ENCODE peak calls at places on chromosomes 13 and 19, in five cellular contexts. Q, S, T, H and F are unnamed samples.

GRCh38 chr13:91351980-91352379 is 4.5 kb downstream of the MIR17HG start:
- DNase-seq in S (no peak), H (no peak), T (no peak), Q (no peak), F (no peak)

GRCh38 chr19:46147791-46148288 is at the start of gene IGFL2:
- DNase-seq in H (no peak), S (no peak), T (no peak), Q (no peak), F (no peak)

GRCh38 chr19:50514346-50515167 is 844 bp upstream of the ASPDH start:
- DNase-seq in S (no peak), Q (no peak), T (no peak), H (no peak), F (no peak)

GRCh38 chr19:34224996-34225658 is 29.2 kb upstream of the GARRE1 start:
- DNase-seq in Q (no peak), T (no peak), H (no peak), S (no peak), F (no peak)

GRCh38 chr19:15672580-15673175 is at the start of gene CYP4F12:
- DNase-seq in Q (no peak), H (no peak), S (peak; percentile 82), T (peak; percentile 96), F (no peak)

GRCh38 chr19:38993271-38993670 is 17.7 kb upstream of the FBXO17 start:
- DNase-seq in S (no peak), T (no peak), Q (no peak), H (no peak), F (no peak)

GRCh38 chr13:32140109-32140508 is 108.5 kb downstream of the FRY start:
- DNase-seq in T (no peak), Q (no peak), S (no peak), H (no peak), F (no peak)

GRCh38 chr13:28447206-28447605 is 47.7 kb downstream of the FLT1 start:
- DNase-seq in T (no peak), H (no peak), Q (no peak), S (no peak), F (no peak)

GRCh38 chr13:31012285-31013024 is 80.0 kb downstream of the TEX26 start:
- DNase-seq in S (no peak), Q (no peak), H (no peak), T (no peak), F (no peak)

GRCh38 chr13:30963794-30964193 is 31.3 kb downstream of the TEX26 start:
- DNase-seq in Q (no peak), T (peak; percentile 24), H (no peak), S (no peak), F (no peak)

GRCh38 chr19:55384576-55385235 is 614 bp upstream of the TMEM238 start:
- DNase-seq in Q (no peak), T (peak; percentile 42), S (no peak), H (no peak), F (no peak)

GRCh38 chr13:45623516-45624090 is 8.1 kb upstream of the ERICH6B start:
- DNase-seq in Q (no peak), T (no peak), S (no peak), H (no peak), F (no peak)

GRCh38 chr19:38155453-38155852 is 68.6 kb downstream of the DPF1 start:
- DNase-seq in H (no peak), Q (no peak), S (no peak), T (no peak), F (no peak)

DNA sequence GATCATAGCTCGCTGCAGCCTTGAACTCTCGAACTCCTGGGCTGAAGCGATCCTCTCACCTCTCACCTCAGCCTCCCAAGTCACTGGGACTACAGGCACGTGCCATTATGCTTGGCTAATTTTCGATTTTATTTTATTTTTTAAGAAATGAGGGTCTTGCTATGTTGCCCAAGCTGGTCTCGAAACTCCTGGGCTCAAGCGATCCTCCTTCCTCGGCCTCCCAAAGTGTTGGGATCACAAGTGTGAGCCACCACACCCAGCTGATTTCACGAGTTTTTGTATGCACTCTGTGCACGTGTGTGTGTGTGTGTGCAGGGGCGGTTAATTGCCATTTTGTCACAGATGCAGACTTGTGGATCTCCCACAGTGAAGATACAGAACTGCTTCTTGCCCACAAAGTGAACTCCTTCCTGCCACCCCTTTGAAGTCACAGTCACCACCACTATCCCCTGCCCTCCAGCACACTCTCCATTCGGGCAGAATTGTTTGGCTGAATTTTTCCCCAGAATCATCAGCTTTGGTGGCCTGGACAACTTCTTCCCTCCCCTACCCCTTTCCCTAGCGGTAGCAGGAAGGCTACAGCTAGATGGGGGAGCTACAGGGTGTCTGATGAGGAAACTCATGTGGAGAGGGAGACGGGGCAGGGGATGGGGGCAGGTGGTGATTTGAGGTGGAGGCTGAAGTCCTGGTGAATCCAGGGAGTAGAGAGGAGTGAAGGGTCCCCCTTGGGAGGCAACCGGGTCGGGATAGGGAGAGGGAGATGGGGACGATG is 59.6 kb downstream of the CELF5 start:
- DNase-seq in T (no peak), Q (no peak), S (no peak), H (no peak), F (no peak)
- H3K4me3 ChIP-seq in T (no peak overlapping the region), Q (peak overlapping the region; percentile 20), S (peak overlapping the region; percentile 48), H (peak overlapping the region; percentile 31), F (no peak overlapping the region)

GRCh38 chr19:1247747-1248453 is 483 bp upstream of the MIDN start:
- DNase-seq in Q (no peak), S (no peak), H (no peak), T (peak; percentile 82), F (no peak)
- H3K4me3 ChIP-seq in Q (peak overlapping the region; percentile 30), S (peak overlapping the region; percentile 96), H (peak overlapping the region; percentile 59), T (peak overlapping the region; percentile 66), F (peak overlapping the region; percentile 63)

GRCh38 chr19:9789066-9789465 is 20.5 kb upstream of the ZNF846 start:
- DNase-seq in S (no peak), T (no peak), Q (no peak), H (no peak), F (no peak)

GRCh38 chr19:9786819-9787218 is 18.3 kb upstream of the ZNF846 start:
- DNase-seq in S (no peak), T (no peak), H (no peak), Q (no peak), F (no peak)

GRCh38 chr19:9785367-9786331 is 17.1 kb upstream of the ZNF846 start:
- DNase-seq in S (peak; percentile 97), T (peak; percentile 99), H (peak; percentile 91), Q (peak; percentile 90), F (peak; percentile 85)

GRCh38 chr19:9782282-9782681 is 13.7 kb upstream of the ZNF846 start:
- DNase-seq in T (no peak), Q (no peak), H (no peak), S (no peak), F (no peak)

DNA sequence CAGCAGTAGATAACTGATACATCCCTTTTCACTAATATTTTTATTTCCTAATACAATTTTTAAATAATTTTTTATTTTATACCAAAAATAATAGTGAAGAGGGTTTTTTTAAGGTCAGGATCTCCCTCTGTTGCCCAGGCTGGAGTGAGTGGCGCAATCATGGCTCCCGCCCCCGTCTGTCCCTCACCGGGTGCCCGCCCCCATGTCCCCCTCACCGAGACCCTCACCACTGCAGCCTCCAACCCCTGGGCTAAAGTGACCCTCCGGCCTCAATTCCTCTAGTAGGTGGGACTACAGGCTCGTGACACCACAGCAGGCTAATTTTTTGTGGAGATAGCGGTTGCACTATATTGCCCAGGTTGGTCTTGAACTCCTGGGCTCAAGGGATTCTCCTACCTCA is 17.8 kb upstream of the ZNF846 start:
- DNase-seq in H (no peak), S (no peak), Q (no peak), T (peak; percentile 23), F (no peak)
- H3K4me3 ChIP-seq in H (peak overlapping the region; percentile 85), S (peak overlapping the region; percentile 82), Q (peak overlapping the region; percentile 97), T (peak overlapping the region; percentile 23), F (peak overlapping the region; percentile 77)

DNA sequence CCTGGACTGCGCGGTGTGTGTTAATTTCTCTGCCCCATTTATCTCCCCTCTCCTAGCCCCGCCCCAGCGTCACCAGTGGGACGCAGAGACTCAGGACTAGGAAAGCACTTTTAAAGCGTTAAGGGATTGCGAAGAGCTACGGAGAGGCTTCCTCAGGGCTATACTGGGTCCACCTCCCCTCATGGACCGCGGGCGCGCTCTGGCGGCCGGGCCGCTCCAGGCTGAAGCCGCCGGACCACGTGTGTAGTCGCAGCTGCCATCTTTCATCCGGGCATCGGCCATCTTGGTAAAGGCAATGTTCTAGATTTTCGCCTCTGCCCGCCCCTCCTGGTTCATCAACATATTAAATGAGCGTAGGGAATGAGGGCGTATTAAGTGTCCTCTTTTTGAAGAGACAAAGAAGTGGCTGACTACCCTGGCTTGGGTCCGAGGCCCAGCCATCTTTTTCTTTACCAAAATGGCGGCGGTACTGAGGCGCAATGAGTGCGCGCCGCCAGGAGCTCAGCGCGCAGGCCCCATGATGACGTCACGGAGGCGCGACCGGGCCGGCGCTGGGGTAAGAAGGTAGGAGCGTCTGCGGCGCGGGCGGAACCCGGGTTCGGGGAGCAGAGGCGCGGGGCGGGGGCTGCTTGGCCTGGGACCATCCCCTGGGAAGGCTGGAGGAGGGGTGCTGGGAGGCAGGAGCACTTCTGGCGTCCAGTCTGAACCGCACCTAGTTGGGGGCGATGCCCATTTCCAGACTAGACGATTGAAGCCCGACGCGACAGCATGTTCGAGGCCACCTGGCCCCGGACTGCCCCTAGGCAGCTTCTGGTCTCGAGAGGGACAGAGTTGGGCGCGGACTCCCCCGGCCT is at the start of gene CCDC124:
- DNase-seq in H (peak; percentile 68), S (peak; percentile 89), T (peak; percentile 95), Q (peak; percentile 83), F (peak; percentile 62)
- H3K4me3 ChIP-seq in H (peak within 1 kb of the TSS; percentile 98), S (peak within 1 kb of the TSS; percentile 86), T (peak within 1 kb of the TSS; percentile 87), Q (peak within 1 kb of the TSS; percentile 76), F (peak within 1 kb of the TSS; percentile 98)

DNA sequence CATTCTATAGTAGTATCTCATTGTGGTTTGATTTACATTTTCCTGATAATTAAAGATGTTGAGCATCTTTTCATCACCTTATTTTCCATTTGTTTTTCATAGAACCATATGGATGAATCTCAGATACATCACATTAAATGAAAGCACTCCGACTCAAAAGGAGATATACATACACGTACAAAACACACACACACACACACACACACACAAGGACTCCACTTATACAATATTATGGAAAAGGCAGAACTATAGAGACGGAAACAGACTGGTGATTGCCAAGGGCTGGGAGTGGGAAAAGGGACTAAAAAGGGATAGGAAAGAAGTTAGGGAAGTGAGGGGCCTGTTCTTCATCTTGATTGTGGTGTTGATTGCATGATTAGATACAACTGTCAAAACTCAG is 24.3 kb downstream of the ZNF585A start:
- DNase-seq in S (no peak), H (no peak), T (no peak), Q (no peak), F (no peak)
- H3K4me3 ChIP-seq in S (no peak overlapping the region), H (no peak overlapping the region), T (no peak overlapping the region), Q (no peak overlapping the region), F (no peak overlapping the region)

DNA sequence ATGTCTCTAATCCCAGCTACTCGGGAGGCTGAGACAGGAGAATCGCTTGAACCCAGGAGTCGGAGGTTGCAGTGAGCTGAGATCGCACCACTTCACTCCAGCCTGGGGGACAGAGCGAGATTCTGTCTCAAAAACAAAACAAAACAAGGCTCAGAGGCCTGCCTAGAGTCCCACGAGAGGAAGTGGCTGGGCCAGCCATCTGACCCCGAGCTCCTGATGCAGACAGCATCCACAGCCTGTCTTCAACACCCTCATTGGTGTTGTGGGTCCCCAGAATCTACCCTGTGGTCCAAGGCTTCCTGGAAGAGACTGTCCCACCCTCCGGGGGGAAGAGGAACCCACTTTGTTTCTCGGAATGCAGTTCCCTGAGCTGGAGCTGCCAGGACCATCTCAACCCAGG is 24.7 kb downstream of the RFX1 start:
- DNase-seq in S (no peak), Q (no peak), H (no peak), T (no peak), F (no peak)
- H3K4me3 ChIP-seq in S (no peak overlapping the region), Q (no peak overlapping the region), H (no peak overlapping the region), T (no peak overlapping the region), F (no peak overlapping the region)